ENCODE peak calls at places on chromosomes 1 and 21, in four cellular contexts. G is astrocyte, W is HCT116, D is mammary epithelial cell. H is an unnamed sample. For H3K36me3 and H4K20me1, the result is how much of the 10 kb centered on the place peaks cover.

GRCh38 chr1:2778220-2778592 is 23.3 kb downstream of the TTC34 start:
- DNase-seq in G (no peak), W (no peak), D (no peak), H (no peak)

GRCh38 chr1:187848321-187848720 is 1019.6 kb downstream of the PLA2G4A start:
- DNase-seq in G (no peak), W (no peak), D (no peak), H (no peak)

GRCh38 chr21:44478124-44478800 is 23.0 kb downstream of the LRRC3 start:
- DNase-seq in G (no peak), W (no peak), D (no peak), H (no peak)

GRCh38 chr1:23646086-23646485 is 45.5 kb upstream of the RPL11 start:
- DNase-seq in G (no peak), W (no peak), D (no peak), H (no peak)

GRCh38 chr1:15153184-15153841 is at the start of gene TMEM51:
- DNase-seq in G (peak), W (no peak), D (peak), H (peak)

GRCh38 chr21:31537872-31538576 is 121.5 kb upstream of the SOD1 start:
- DNase-seq in G (no peak), W (no peak), D (no peak), H (no peak)

GRCh38 chr1:207321790-207322530 is 482 bp downstream of the CD55 start:
- DNase-seq in G (peak), W (no peak), D (no peak), H (no peak)

GRCh38 chr21:29557200-29557599 is 258.5 kb downstream of the BACH1 start:
- DNase-seq in G (no peak), W (no peak), D (no peak), H (no peak)

GRCh38 chr1:91613594-91613993 is 112.9 kb downstream of the CDC7 start:
- DNase-seq in G (no peak), W (no peak), D (peak), H (peak)

GRCh38 chr1:63795455-63795854 is 21.6 kb downstream of the ROR1 start:
- DNase-seq in G (no peak), W (no peak), D (no peak), H (no peak)

GRCh38 chr21:17688912-17689874 is 76.5 kb upstream of the BTG3 start:
- DNase-seq in G (peak), W (peak), D (peak), H (peak)

GRCh38 chr1:15598436-15598835 is 13.6 kb upstream of the AGMAT start:
- DNase-seq in G (no peak), W (no peak), D (no peak), H (no peak)

GRCh38 chr21:33069994-33070811 is at the start of gene OLIG1:
- DNase-seq in G (peak), W (no peak), D (peak), H (no peak)

GRCh38 chr1:219549215-219549614 is 63.7 kb downstream of the ZC3H11B start:
- DNase-seq in G (no peak), W (no peak), D (no peak), H (no peak)

GRCh38 chr1:229557913-229558414 is 543 bp downstream of the ABCB10 start:
- DNase-seq in G (no peak), W (no peak), D (peak), H (peak)

GRCh38 chr1:23664837-23665795 is 26.5 kb upstream of the RPL11 start:
- DNase-seq in G (no peak), W (peak), D (peak), H (peak)

GRCh38 chr21:26846036-26846931 is 1.1 kb upstream of the ADAMTS1 start:
- DNase-seq in G (peak), W (no peak), D (peak), H (no peak)

GRCh38 chr1:201266276-201266675 is 17.0 kb upstream of the PKP1 start:
- DNase-seq in G (no peak), W (no peak), D (no peak), H (no peak)

GRCh38 chr1:43987159-43988022 is 4.0 kb upstream of the CCDC24 start:
- DNase-seq in G (peak), W (no peak), D (no peak), H (no peak)

GRCh38 chr1:232239557-232240468 is 390.1 kb downstream of the SIPA1L2 start:
- DNase-seq in G (no peak), W (no peak), D (no peak), H (no peak)

GRCh38 chr1:155082301-155082940 is 3.8 kb downstream of the EFNA3 start:
- DNase-seq in G (no peak), W (no peak), D (no peak), H (no peak)

GRCh38 chr1:110319332-110320167 is 19.6 kb upstream of the RBM15 start:
- DNase-seq in G (no peak), W (no peak), D (no peak), H (peak)

GRCh38 chr1:205976708-205977107 is 26.5 kb downstream of the RAB7B start:
- DNase-seq in G (peak), W (no peak), D (no peak), H (no peak)

GRCh38 chr1:22365331-22366295 is 86.0 kb upstream of the ZBTB40 start:
- DNase-seq in G (no peak), W (no peak), D (no peak), H (no peak)

DNA sequence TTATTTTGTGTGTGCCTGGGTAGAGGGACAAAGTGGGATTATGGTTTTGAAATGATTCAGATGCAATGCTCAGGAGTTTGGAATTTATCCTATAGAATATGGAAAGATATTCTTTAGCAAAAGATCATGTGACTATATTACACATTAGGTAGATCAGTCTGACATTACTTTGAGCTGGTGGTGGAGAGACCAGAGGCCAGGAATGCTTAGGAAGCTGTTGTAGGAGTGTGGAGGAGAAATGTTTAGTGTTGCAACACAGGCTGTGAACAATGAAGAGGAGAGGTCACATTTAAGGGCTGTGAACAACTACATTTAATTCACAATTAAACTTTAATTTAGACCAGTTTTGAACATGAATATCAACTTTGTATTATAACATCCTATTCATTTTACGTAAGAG is 45.3 kb upstream of the PODN start:
- DNase-seq in G (no peak), W (no peak), D (no peak), H (no peak)
- H3K4me3 ChIP-seq in G (no peak), W (no peak), D (no peak), H (peak)

GRCh38 chr1:42936309-42937078 is 22.2 kb downstream of the SLC2A1 start:
- DNase-seq in G (peak), W (peak), D (peak), H (peak)
- H3K36me3 ChIP-seq in G (under half), W (under half), D (under half), H (under half)

GRCh38 chr1:27570383-27570755 is 33.6 kb downstream of the AHDC1 start:
- DNase-seq in G (no peak), W (no peak), D (no peak), H (no peak)

GRCh38 chr1:27569506-27570382 is 34.2 kb downstream of the AHDC1 start:
- DNase-seq in G (no peak), W (no peak), D (no peak), H (no peak)

GRCh38 chr1:27571439-27572018 is 32.4 kb downstream of the AHDC1 start:
- DNase-seq in G (no peak), W (no peak), D (no peak), H (no peak)

GRCh38 chr1:27572019-27572678 is 31.8 kb downstream of the AHDC1 start:
- DNase-seq in G (no peak), W (no peak), D (no peak), H (no peak)

GRCh38 chr1:27570823-27571222 is 33.1 kb downstream of the AHDC1 start:
- DNase-seq in G (no peak), W (no peak), D (no peak), H (peak)
- H4K20me1 ChIP-seq in G (half or more), W (under half), D (under half), H (under half)

GRCh38 chr1:20474333-20474975 is 11.6 kb downstream of the CAMK2N1 start:
- DNase-seq in G (no peak), W (no peak), D (no peak), H (no peak)
- H3K4me3 ChIP-seq in G (no peak), W (no peak), D (no peak), H (no peak)

GRCh38 chr1:77976433-77977076 is 2.3 kb downstream of the FUBP1 start:
- DNase-seq in G (no peak), W (no peak), D (no peak), H (no peak)
- H3K36me3 ChIP-seq in G (under half), W (under half), D (under half), H (under half)

DNA sequence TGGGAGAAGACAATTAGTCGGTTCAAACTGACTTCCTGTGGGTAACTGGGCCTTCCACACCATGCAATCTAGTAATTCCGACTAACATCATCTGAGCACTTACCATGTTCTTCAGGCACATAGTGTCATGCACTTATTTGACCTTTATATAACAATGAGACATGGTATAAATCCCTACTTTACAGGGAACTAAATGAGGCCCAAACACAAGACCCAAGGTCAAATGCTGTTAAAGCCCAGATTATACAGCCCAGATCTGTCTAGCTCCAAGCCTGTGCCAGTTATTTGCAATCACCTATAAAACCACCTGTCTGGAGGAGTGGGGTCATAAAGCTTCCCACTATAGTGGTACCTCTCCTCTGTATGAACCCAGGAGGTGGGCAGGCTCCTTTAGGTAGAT is 40.8 kb downstream of the JAK1 start:
- DNase-seq in G (no peak), W (no peak), D (no peak), H (no peak)
- H4K20me1 ChIP-seq in G (half or more), W (under half), D (under half), H (under half)

DNA sequence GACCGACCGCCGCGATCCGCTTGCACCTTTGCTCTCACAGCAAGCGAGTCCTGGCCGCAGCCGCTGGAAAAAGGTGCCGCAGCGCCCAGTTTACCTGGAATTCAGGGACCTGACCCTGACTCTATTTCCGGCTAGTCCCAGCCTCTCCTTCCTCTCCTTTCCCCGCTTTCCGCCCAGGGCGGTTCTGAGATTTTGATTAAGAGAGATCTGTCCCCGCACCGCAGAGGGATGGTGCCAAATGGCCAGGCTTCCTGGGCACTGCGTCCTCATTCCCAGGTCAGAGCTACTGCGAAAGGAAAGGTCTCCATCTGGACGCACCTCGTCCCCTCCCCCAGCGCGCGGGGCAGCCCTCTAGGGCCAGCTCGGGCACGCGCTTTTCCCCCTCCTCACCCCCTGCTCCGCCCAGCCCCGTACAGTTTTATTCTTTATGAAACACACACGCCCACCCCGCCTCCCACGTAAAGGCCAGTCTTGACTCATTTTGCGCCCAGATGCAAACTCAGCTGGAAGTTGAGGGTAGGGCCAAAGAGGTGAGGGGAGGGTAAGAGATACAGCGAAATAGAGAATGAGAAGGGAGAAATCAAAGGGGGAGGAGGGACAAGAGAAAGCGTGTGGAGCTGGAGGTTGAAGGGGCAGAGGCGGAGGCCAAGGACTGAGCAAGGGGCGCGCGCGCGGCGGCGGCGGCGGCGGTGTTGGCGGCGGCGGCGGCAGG is 411.8 kb upstream of the ESRRG start:
- DNase-seq in G (peak), W (no peak), D (peak), H (no peak)
- H3K4me3 ChIP-seq in G (peak), W (no peak), D (peak), H (no peak)

GRCh38 chr1:54239603-54240002 is 39.6 kb downstream of the MRPL37 start:
- DNase-seq in G (peak), W (no peak), D (no peak), H (no peak)
- H3K36me3 ChIP-seq in G (under half), W (under half), D (under half), H (under half)

GRCh38 chr1:36269408-36269838 is 36.7 kb upstream of the SH3D21 start:
- DNase-seq in G (no peak), W (no peak), D (no peak), H (no peak)
- H4K20me1 ChIP-seq in G (half or more), W (under half), D (under half), H (under half)